ENCODE peak calls at places on chromosomes 3 and 15, in seven cellular contexts. C is MM.1S, J is H4, U is BJ, H is NCI-H1048, Z is NAMALWA, B is T-cell. E is an unnamed sample.

GRCh38 chr3:126131881-126132750 is 48.2 kb upstream of the SLC41A3 start:
- DNase-seq in C (no peak), J (no peak), U (no peak), H (no peak), Z (no peak), B (no peak), E (no peak)

GRCh38 chr15:100030586-100031249 is 297.5 kb upstream of the LYSMD4 start:
- DNase-seq in C (no peak), J (no peak), U (no peak), H (no peak), Z (no peak), B (no peak), E (no peak)

GRCh38 chr3:59709702-59710555 is 660.1 kb upstream of the CFAP20DC start:
- DNase-seq in C (peak), J (peak), U (no peak), H (no peak), Z (no peak), B (no peak), E (no peak)

GRCh38 chr3:42852443-42852842 is 23.2 kb downstream of the CYP8B1 start:
- DNase-seq in C (no peak), J (no peak), U (no peak), H (no peak), Z (no peak), B (no peak), E (no peak)

GRCh38 chr15:57555270-57555669 is 36.4 kb upstream of the MYZAP start:
- DNase-seq in C (no peak), J (no peak), U (no peak), H (no peak), Z (no peak), B (no peak), E (no peak)

GRCh38 chr15:35481992-35482391 is 64.0 kb downstream of the DPH6 start:
- DNase-seq in C (no peak), J (peak), U (peak), H (no peak), Z (no peak), B (no peak), E (peak)

GRCh38 chr15:60299452-60300047 is 98.2 kb downstream of the ANXA2 start:
- DNase-seq in C (no peak), J (no peak), U (no peak), H (peak), Z (no peak), B (no peak), E (peak)

GRCh38 chr15:75809986-75810750 is 33.1 kb upstream of the UBE2Q2 start:
- DNase-seq in C (peak), J (peak), U (no peak), H (no peak), Z (peak), B (no peak), E (peak)

GRCh38 chr3:114506622-114507300 is 212.9 kb downstream of the TIGIT start:
- DNase-seq in C (no peak), J (no peak), U (peak), H (no peak), Z (no peak), B (no peak), E (no peak)

GRCh38 chr3:54955496-54955895 is 27.6 kb upstream of the LRTM1 start:
- DNase-seq in C (no peak), J (no peak), U (no peak), H (no peak), Z (no peak), B (no peak), E (no peak)

GRCh38 chr15:76533060-76533955 is 196.7 kb downstream of the ISL2 start:
- DNase-seq in C (no peak), J (no peak), U (no peak), H (no peak), Z (no peak), B (no peak), E (no peak)

GRCh38 chr15:97174886-97175540 is 785.5 kb upstream of the ARRDC4 start:
- DNase-seq in C (no peak), J (no peak), U (no peak), H (no peak), Z (no peak), B (no peak), E (no peak)

GRCh38 chr15:75597667-75598341 is 18.7 kb upstream of the PTPN9 start:
- DNase-seq in C (no peak), J (no peak), U (no peak), H (no peak), Z (peak), B (no peak), E (no peak)

GRCh38 chr15:29115093-29115991 is 154.3 kb downstream of the NSMCE3 start:
- DNase-seq in C (no peak), J (no peak), U (no peak), H (no peak), Z (peak), B (no peak), E (no peak)

GRCh38 chr3:128318275-128318920 is 148.3 kb downstream of the DNAJB8 start:
- DNase-seq in C (no peak), J (no peak), U (no peak), H (no peak), Z (no peak), B (no peak), E (no peak)

GRCh38 chr15:68597581-68597980 is 18.8 kb downstream of the CORO2B start:
- DNase-seq in C (no peak), J (no peak), U (no peak), H (no peak), Z (no peak), B (no peak), E (no peak)

GRCh38 chr3:119630562-119631329 is 29.6 kb downstream of the POPDC2 start:
- DNase-seq in C (no peak), J (peak), U (no peak), H (no peak), Z (no peak), B (no peak), E (no peak)

GRCh38 chr15:41620536-41621199 is 39.5 kb upstream of the MGA start:
- DNase-seq in C (no peak), J (no peak), U (no peak), H (no peak), Z (no peak), B (no peak), E (no peak)

GRCh38 chr15:55250392-55250791 is 39.2 kb downstream of the RAB27A start:
- DNase-seq in C (no peak), J (peak), U (peak), H (no peak), Z (no peak), B (no peak), E (peak)

GRCh38 chr3:184031187-184031792 is at the start of gene HTR3D:
- DNase-seq in C (no peak), J (no peak), U (no peak), H (no peak), Z (no peak), B (no peak), E (no peak)

GRCh38 chr15:70559223-70559823 is 204.0 kb downstream of the UACA start:
- DNase-seq in C (no peak), J (peak), U (no peak), H (no peak), Z (no peak), B (peak), E (peak)